ENCODE peak calls at places on chromosomes 4 and X, in eight cellular contexts. X is NCI-H2081; L is activated CD8-positive, alpha-beta memory T cell treated with anti-CD3 and anti-CD28 coated beads, Interleukin-2, amount 10 ng/mL, durations not matched to agents 7 days and 5 days; C is left colon; W is HEK293T; Y is hepatocyte; I is activated gamma-delta T cell treated with anti-CD3 and anti-CD28 coated beads, Interleukin-2, amount 50 U/mL, for 16 hours; D is SW480. N is an unnamed sample.

GRCh38 chrX:150253946-150254615 is 109.0 kb upstream of the MAMLD1 start:
- DNase-seq in X (no peak), C (no peak), L (no peak), Y (no peak), D (no peak), I (no peak), W (no peak), N (peak)

GRCh38 chr4:155582971-155583437 is 83.6 kb upstream of the GUCY1A1 start:
- DNase-seq in Y (no peak), W (peak), L (no peak), I (no peak), X (peak), D (no peak), C (no peak), N (no peak)

GRCh38 chrX:39854772-39855747 is 242.7 kb downstream of the BCOR start:
- DNase-seq in D (peak), I (peak), X (no peak), W (no peak), C (no peak), Y (no peak), L (peak), N (no peak)

GRCh38 chrX:141668371-141668770 is 30.2 kb downstream of the SPANXD start:
- DNase-seq in I (no peak), D (no peak), C (no peak), Y (no peak), X (no peak), W (no peak), L (no peak), N (no peak)

GRCh38 chrX:107288676-107289075 is 82.3 kb downstream of the DNAAF6 start:
- DNase-seq in D (no peak), W (no peak), C (no peak), X (no peak), I (no peak), Y (no peak), L (no peak), N (no peak)

GRCh38 chr4:6909970-6910339 is 329 bp downstream of the TBC1D14 start:
- DNase-seq in D (no peak), I (no peak), C (no peak), X (peak), W (no peak), L (peak), Y (peak), N (peak)

GRCh38 chr4:33088713-33089112 is 2368.5 kb downstream of the PCDH7 start:
- DNase-seq in W (no peak), D (no peak), L (no peak), Y (no peak), X (no peak), C (no peak), I (no peak), N (no peak)

GRCh38 chrX:78105944-78106650 is 2.0 kb downstream of the PGK1 start:
- DNase-seq in I (no peak), X (no peak), D (no peak), Y (no peak), C (no peak), W (no peak), L (peak), N (no peak)

GRCh38 chr4:95548738-95549245 is at the start of gene UNC5C:
- DNase-seq in W (peak), I (no peak), X (peak), D (no peak), C (peak), L (no peak), Y (peak), N (peak)

GRCh38 chr4:131430302-131430701 is 1718.8 kb upstream of the PCDH10 start:
- DNase-seq in Y (no peak), L (no peak), X (no peak), W (no peak), C (no peak), I (no peak), D (no peak), N (no peak)

GRCh38 chrX:43552703-43553102 is 103.4 kb upstream of the MAOA start:
- DNase-seq in L (no peak), W (no peak), I (no peak), D (no peak), X (no peak), Y (no peak), C (no peak), N (no peak)

GRCh38 chr4:161817822-161818412 is 345.9 kb downstream of the FSTL5 start:
- DNase-seq in X (no peak), W (no peak), L (no peak), I (no peak), D (no peak), C (no peak), Y (no peak), N (peak)

GRCh38 chr4:182144621-182145359 is 98.4 kb upstream of the TENM3 start:
- DNase-seq in W (peak), L (no peak), Y (peak), C (no peak), X (peak), D (peak), I (no peak), N (peak)

GRCh38 chr4:87030606-87031441 is 96.0 kb downstream of the AFF1 start:
- DNase-seq in L (no peak), D (no peak), W (no peak), I (no peak), Y (no peak), C (no peak), X (no peak), N (peak)

GRCh38 chrX:133191739-133192039 is 26.5 kb downstream of the TFDP3 start:
- DNase-seq in L (no peak), W (no peak), X (no peak), C (no peak), Y (no peak), I (no peak), D (peak), N (no peak)

N was measured in endodermal cell.